ENCODE peak calls at places on chromosomes 11 and 22, in ten cellular contexts. H is fibroblast of the aortic adventitia; Y is activated B cell treated with CpG ODN at 0.5 μM for 24 hours; U is activated T-cell treated with anti-CD3 and anti-CD28 coated beads for 4 hours; Q is hippocampal formation; E is HTR-8/SVneo; A is stimulated activated CD4-positive, alpha-beta T cell treated with anti-CD3 and anti-CD28 coated beads, Interleukin-2, amount 100 ng/mL, for 48 hours; I is SHP77; K is Calu3; M is H4. F is an unnamed sample.

GRCh38 chr11:117426297-117426685 is 98.6 kb downstream of the CEP164 start:
- DNase-seq in E (peak), K (peak), M (peak), A (peak), U (peak), H (peak), I (peak), Y (peak), Q (peak), F (peak)

GRCh38 chr11:104073950-104074349 is 37.5 kb downstream of the DDI1 start:
- DNase-seq in E (no peak), U (no peak), A (no peak), H (peak), Y (no peak), Q (peak), K (no peak), I (no peak), M (peak), F (no peak)

GRCh38 chr22:30838111-30838510 is 130.5 kb downstream of the MORC2 start:
- DNase-seq in Y (no peak), Q (no peak), E (no peak), A (no peak), M (no peak), U (no peak), K (no peak), H (peak), I (no peak), F (no peak)

GRCh38 chr11:122672892-122673291 is 17.4 kb downstream of the UBASH3B start:
- DNase-seq in M (no peak), Q (no peak), E (no peak), A (no peak), H (no peak), Y (no peak), K (no peak), U (no peak), I (no peak), F (no peak)

GRCh38 chr11:73198677-73199076 is 19.4 kb upstream of the P2RY2 start:
- DNase-seq in I (no peak), K (peak), U (no peak), Y (no peak), M (no peak), H (peak), E (no peak), Q (no peak), A (no peak), F (no peak)

GRCh38 chr11:72688929-72689328 is 14.7 kb upstream of the PDE2A start:
- DNase-seq in H (no peak), A (no peak), Q (no peak), U (no peak), I (no peak), E (no peak), Y (no peak), K (no peak), M (no peak), F (no peak)

GRCh38 chr11:46203746-46204145 is 73.7 kb upstream of the CREB3L1 start:
- DNase-seq in I (no peak), Y (no peak), A (no peak), U (no peak), K (no peak), Q (no peak), H (no peak), M (no peak), E (no peak), F (no peak)

GRCh38 chr22:17098379-17098819 is 13.6 kb downstream of the IL17RA start:
- DNase-seq in I (no peak), K (no peak), M (no peak), Q (no peak), A (no peak), U (no peak), Y (no peak), H (no peak), E (no peak), F (peak)

F was measured in GM13976.